ENCODE peak calls at places on chromosome 11, in eight cellular contexts. I, F, B, Z, S, G, R and V are unnamed samples.

GRCh38 chr11:40185793-40186192 is 1273.7 kb downstream of the LRRC4C start:
- DNase-seq in I (no peak), F (no peak), B (no peak), Z (no peak), S (no peak), G (peak), R (no peak), V (no peak)

GRCh38 chr11:134545521-134545920 is 133.5 kb upstream of the B3GAT1 start:
- DNase-seq in I (no peak), F (no peak), B (no peak), Z (no peak), S (no peak), G (no peak), R (no peak), V (peak)

GRCh38 chr11:96708469-96708868 is 318.7 kb downstream of the JRKL start:
- DNase-seq in I (no peak), F (no peak), B (no peak), Z (no peak), S (no peak), G (no peak), R (no peak), V (no peak)

GRCh38 chr11:69062169-69062855 is 13.6 kb downstream of the TPCN2 start:
- DNase-seq in I (no peak), F (no peak), B (no peak), Z (no peak), S (no peak), G (no peak), R (no peak), V (no peak)

GRCh38 chr11:29282088-29282487 is 734.7 kb downstream of the KCNA4 start:
- DNase-seq in I (no peak), F (no peak), B (no peak), Z (peak), S (peak), G (no peak), R (no peak), V (no peak)

GRCh38 chr11:107576497-107577086 is 11.1 kb upstream of the ALKBH8 start:
- DNase-seq in I (peak), F (peak), B (peak), Z (peak), S (peak), G (peak), R (peak), V (peak)

GRCh38 chr11:111797145-111797581 is 31.0 kb upstream of the PPP2R1B start:
- DNase-seq in I (no peak), F (no peak), B (no peak), Z (peak), S (peak), G (no peak), R (peak), V (peak)

GRCh38 chr11:88103337-88104206 is 71.7 kb downstream of the RAB38 start:
- DNase-seq in I (no peak), F (peak), B (peak), Z (peak), S (peak), G (peak), R (peak), V (peak)

GRCh38 chr11:3037041-3037944 is 19.9 kb downstream of the CARS1 start:
- DNase-seq in I (peak), F (peak), B (peak), Z (peak), S (peak), G (peak), R (peak), V (peak)

GRCh38 chr11:37718431-37718999 is 1120.5 kb upstream of the RAG2 start:
- DNase-seq in I (no peak), F (no peak), B (no peak), Z (peak), S (peak), G (no peak), R (no peak), V (no peak)

GRCh38 chr11:95764267-95764898 is 25.2 kb downstream of the FAM76B start:
- DNase-seq in I (no peak), F (no peak), B (no peak), Z (peak), S (peak), G (peak), R (peak), V (peak)

GRCh38 chr11:31645747-31646146 is 136.2 kb downstream of the ELP4 start:
- DNase-seq in I (no peak), F (no peak), B (no peak), Z (peak), S (peak), G (no peak), R (no peak), V (no peak)

GRCh38 chr11:76606102-76606793 is 64.3 kb downstream of the LRRC32 start:
- DNase-seq in I (peak), F (no peak), B (no peak), Z (no peak), S (no peak), G (no peak), R (no peak), V (no peak)

GRCh38 chr11:70779433-70780245 is 381.3 kb downstream of the CTTN start:
- DNase-seq in I (no peak), F (no peak), B (no peak), Z (no peak), S (no peak), G (no peak), R (no peak), V (no peak)

GRCh38 chr11:110053848-110054414 is 39.3 kb upstream of the ZC3H12C start:
- DNase-seq in I (no peak), F (no peak), B (no peak), Z (no peak), S (no peak), G (no peak), R (no peak), V (no peak)

GRCh38 chr11:92226331-92227232 is 2.0 kb downstream of the FAT3 start:
- DNase-seq in I (peak), F (peak), B (no peak), Z (no peak), S (peak), G (peak), R (peak), V (no peak)

GRCh38 chr11:123801765-123802164 is 4.4 kb downstream of the OR6M1 start:
- DNase-seq in I (no peak), F (no peak), B (no peak), Z (no peak), S (no peak), G (no peak), R (no peak), V (no peak)
- TF ChIP-seq CTCF in I (no peak), F (no peak), B (no peak), Z (no peak), S (no peak), G (no peak), R (no peak), V (no peak)

GRCh38 chr11:35387341-35387982 is 31.9 kb downstream of the SLC1A2 start:
- DNase-seq in I (no peak), F (no peak), B (no peak), Z (peak), S (no peak), G (no peak), R (no peak), V (no peak)
- TF ChIP-seq CTCF in I (peak), F (no peak), B (no peak), Z (peak), S (no peak), G (no peak), R (peak), V (no peak)

DNA sequence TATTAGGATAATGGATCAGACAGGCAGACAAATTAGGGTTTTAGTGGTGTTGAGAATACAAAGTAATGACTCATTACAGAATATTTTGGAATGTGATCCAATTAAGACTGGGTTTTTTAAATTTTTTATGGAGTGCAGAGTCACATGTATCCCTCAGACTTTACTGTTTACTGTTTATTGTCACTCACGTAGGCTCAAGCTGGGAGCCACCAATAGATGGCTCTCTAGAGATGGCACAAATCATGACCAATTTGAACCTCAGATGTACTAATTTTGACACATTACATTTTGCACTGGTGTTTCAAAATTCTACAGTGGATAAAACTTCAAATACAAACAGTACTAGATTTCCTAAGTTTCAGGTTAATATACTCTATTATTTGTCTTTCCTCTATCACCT is 53.6 kb upstream of the ANO3 start:
- DNase-seq in I (no peak), F (no peak), B (no peak), Z (no peak), S (no peak), G (no peak), R (no peak), V (no peak)
- TF ChIP-seq CTCF in I (no peak), F (no peak), B (no peak), Z (no peak), S (no peak), G (peak), R (peak), V (no peak)

GRCh38 chr11:126413426-126413825 is 57.9 kb downstream of the ST3GAL4 start:
- DNase-seq in I (no peak), F (no peak), B (no peak), Z (no peak), S (no peak), G (no peak), R (no peak), V (no peak)

GRCh38 chr11:126414615-126415014 is 59.1 kb downstream of the ST3GAL4 start:
- DNase-seq in I (peak), F (no peak), B (no peak), Z (no peak), S (no peak), G (no peak), R (no peak), V (no peak)

GRCh38 chr11:126410649-126411048 is 55.2 kb downstream of the ST3GAL4 start:
- DNase-seq in I (peak), F (no peak), B (no peak), Z (no peak), S (no peak), G (no peak), R (no peak), V (no peak)

GRCh38 chr11:126413843-126414405 is 58.4 kb downstream of the ST3GAL4 start:
- DNase-seq in I (no peak), F (no peak), B (no peak), Z (no peak), S (no peak), G (no peak), R (no peak), V (no peak)

GRCh38 chr11:126411971-126412381 is 56.5 kb downstream of the ST3GAL4 start:
- DNase-seq in I (peak), F (no peak), B (no peak), Z (no peak), S (no peak), G (no peak), R (no peak), V (no peak)
- TF ChIP-seq CTCF in I (peak), F (peak), B (no peak), Z (no peak), S (peak), G (peak), R (no peak), V (no peak)

GRCh38 chr11:1309498-1310314 is at the start of gene TOLLIP:
- DNase-seq in I (peak), F (peak), B (peak), Z (peak), S (peak), G (peak), R (peak), V (peak)
- TF ChIP-seq CTCF in I (peak), F (peak), B (no peak), Z (no peak), S (peak), G (peak), R (peak), V (peak)

GRCh38 chr11:64687204-64687603 is 35.8 kb downstream of the NRXN2 start:
- DNase-seq in I (peak), F (no peak), B (no peak), Z (no peak), S (no peak), G (no peak), R (no peak), V (no peak)
- TF ChIP-seq CTCF in I (no peak), F (no peak), B (no peak), Z (no peak), S (no peak), G (no peak), R (no peak), V (no peak)

GRCh38 chr11:27412192-27412691 is 49.2 kb upstream of the CCDC34 start:
- DNase-seq in I (no peak), F (no peak), B (no peak), Z (no peak), S (no peak), G (no peak), R (no peak), V (no peak)
- TF ChIP-seq CTCF in I (no peak), F (no peak), B (no peak), Z (no peak), S (no peak), G (no peak), R (no peak), V (no peak)